ENCODE peak calls at places on chromosome 20, in five cellular contexts. I is heart left ventricle, H is H54, C is stomach, U is transverse colon. B is an unnamed sample.

GRCh38 chr20:58944610-58945009 is 36.4 kb upstream of the NELFCD start:
- DNase-seq in I (no peak), C (no peak), U (no peak), H (no peak), B (no peak)

GRCh38 chr20:34010405-34010895 is 16.7 kb downstream of the RALY start:
- DNase-seq in I (no peak), H (no peak), C (no peak), U (no peak), B (no peak)

GRCh38 chr20:50901301-50901700 is 29.9 kb downstream of the ADNP start:
- DNase-seq in U (no peak), C (no peak), H (no peak), I (no peak), B (no peak)

GRCh38 chr20:3932277-3933073 is 43.3 kb downstream of the PANK2 start:
- DNase-seq in U (no peak), C (no peak), I (no peak), H (no peak), B (no peak)

GRCh38 chr20:53852025-53852424 is 218.4 kb downstream of the BCAS1 start:
- DNase-seq in I (no peak), C (no peak), U (no peak), H (no peak), B (no peak)

GRCh38 chr20:63587781-63588591 is 13.9 kb upstream of the HELZ2 start:
- DNase-seq in C (no peak), U (no peak), I (peak; percentile 22), H (no peak), B (no peak)

GRCh38 chr20:235891-236290 is 8.8 kb downstream of the DEFB129 start:
- DNase-seq in C (no peak), U (no peak), H (no peak), I (no peak), B (no peak)

GRCh38 chr20:63850689-63851547 is 10.4 kb upstream of the ABHD16B start:
- DNase-seq in H (no peak), U (peak; percentile 63), C (no peak), I (no peak), B (no peak)

GRCh38 chr20:46400828-46401477 is 5.5 kb downstream of the ELMO2 start:
- DNase-seq in H (no peak), U (no peak), C (no peak), I (no peak), B (no peak)

GRCh38 chr20:7851031-7851490 is 89.2 kb downstream of the HAO1 start:
- DNase-seq in C (no peak), H (no peak), U (no peak), I (no peak), B (no peak)

GRCh38 chr20:2986466-2986865 is 57.0 kb upstream of the GNRH2 start:
- DNase-seq in I (no peak), U (no peak), C (no peak), H (no peak), B (no peak)

GRCh38 chr20:2967841-2968240 is 75.6 kb upstream of the GNRH2 start:
- DNase-seq in H (no peak), I (no peak), C (no peak), U (no peak), B (no peak)

GRCh38 chr20:25699914-25700313 is 3.3 kb upstream of the ZNF337 start:
- DNase-seq in H (no peak), U (no peak), I (no peak), C (no peak), B (no peak)

GRCh38 chr20:34980543-34981213 is 25.0 kb downstream of the MYH7B start:
- DNase-seq in H (no peak), I (peak; percentile 63), C (no peak), U (peak; percentile 59), B (no peak)

GRCh38 chr20:50728981-50729874 is 2.2 kb upstream of the PARD6B start:
- DNase-seq in I (no peak), U (peak; percentile 73), C (peak; percentile 75), H (no peak), B (no peak)

GRCh38 chr20:33679758-33680485 is 5.7 kb upstream of the NECAB3 start:
- DNase-seq in I (no peak), H (no peak), U (no peak), C (no peak), B (peak; percentile 86)

GRCh38 chr20:19867940-19868371 is 109.9 kb downstream of the RIN2 start:
- DNase-seq in C (no peak), U (no peak), I (no peak), H (no peak), B (no peak)

GRCh38 chr20:32629813-32630212 is 43.9 kb downstream of the C20orf203 start:
- DNase-seq in U (no peak), C (no peak), I (no peak), H (no peak), B (no peak)

GRCh38 chr20:32635764-32636163 is 38.0 kb downstream of the C20orf203 start:
- DNase-seq in H (no peak), I (no peak), U (no peak), C (no peak), B (no peak)

GRCh38 chr20:32634041-32634805 is 39.5 kb downstream of the C20orf203 start:
- DNase-seq in I (no peak), U (no peak), C (no peak), H (no peak), B (no peak)

GRCh38 chr20:32631916-32632460 is 41.8 kb downstream of the C20orf203 start:
- DNase-seq in H (no peak), C (no peak), I (no peak), U (no peak), B (no peak)

GRCh38 chr20:32632461-32633354 is 41.0 kb downstream of the C20orf203 start:
- DNase-seq in U (no peak), C (no peak), H (no peak), I (no peak), B (no peak)
- TF ChIP-seq POLR2A in U (no peak), C (no peak), H (no peak), I (no peak), B (no peak)

GRCh38 chr20:18747090-18747489 is 66.5 kb upstream of the SCP2D1 start:
- DNase-seq in I (no peak), H (no peak), U (no peak), C (no peak), B (no peak)
- TF ChIP-seq POLR2A in I (no peak), H (no peak), U (no peak), C (no peak), B (no peak)

GRCh38 chr20:57566399-57566798 is 5.5 kb downstream of the PCK1 start:
- DNase-seq in U (no peak), C (no peak), H (no peak), I (no peak), B (no peak)

GRCh38 chr20:57566803-57567459 is 6.0 kb downstream of the PCK1 start:
- DNase-seq in H (no peak), C (no peak), U (peak; percentile 73), I (no peak), B (peak; percentile 28)

GRCh38 chr20:57568960-57569359 is 8.1 kb downstream of the PCK1 start:
- DNase-seq in U (no peak), C (no peak), I (no peak), H (no peak), B (peak; percentile 23)

GRCh38 chr20:57567471-57568079 is 6.7 kb downstream of the PCK1 start:
- DNase-seq in H (no peak), C (no peak), I (no peak), U (peak; percentile 73), B (peak; percentile 18)

GRCh38 chr20:57568088-57568896 is 7.4 kb downstream of the PCK1 start:
- DNase-seq in I (no peak), U (no peak), H (no peak), C (no peak), B (peak; percentile 63)
- TF ChIP-seq POLR2A in I (no peak), U (peak; percentile 39), H (no peak), C (no peak), B (no peak)

GRCh38 chr20:38962044-38962897 is at the start of gene DHX35:
- DNase-seq in C (peak; percentile 98), I (peak; percentile 99), H (peak; percentile 94), U (peak; percentile 99), B (peak; percentile 100)
- TF ChIP-seq POLR2A in C (no peak), I (peak; percentile 49), H (peak; percentile 62), U (peak; percentile 45), B (no peak)

GRCh38 chr20:31564284-31564683 is 40.8 kb upstream of the ID1 start:
- DNase-seq in C (no peak), H (no peak), I (no peak), U (no peak), B (no peak)
- TF ChIP-seq POLR2A in C (no peak), H (no peak), I (no peak), U (no peak), B (no peak)

DNA sequence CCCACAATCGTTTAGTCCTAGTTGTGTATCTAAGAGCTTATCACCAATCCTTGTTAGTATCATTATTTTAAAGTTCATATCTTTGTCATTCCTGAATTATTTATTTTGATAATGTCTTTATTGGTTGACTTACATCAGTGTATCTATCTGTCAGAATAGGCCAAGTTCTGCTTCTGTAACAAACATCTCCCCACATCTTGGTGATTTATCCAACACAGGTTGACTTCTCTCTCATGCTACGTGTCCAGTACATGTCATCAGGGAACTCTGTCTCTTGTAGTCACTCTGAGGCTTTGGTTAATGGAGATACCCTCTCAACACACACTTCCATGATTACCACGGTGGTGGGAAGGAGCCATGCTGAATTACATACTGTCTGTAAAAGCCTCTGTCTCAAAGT is 38.4 kb downstream of the BANF2 start:
- DNase-seq in C (no peak), U (no peak), H (no peak), I (no peak), B (no peak)
- TF ChIP-seq POLR2A in C (no peak), U (no peak), H (no peak), I (no peak), B (no peak)

GRCh38 chr20:62362991-62363919 is 3.9 kb downstream of the LAMA5 start:
- DNase-seq in U (peak; percentile 27), C (no peak), H (no peak), I (peak; percentile 20), B (no peak)
- TF ChIP-seq POLR2A in U (no peak), C (no peak), H (no peak), I (no peak), B (no peak)